ENCODE peak calls at places on chromosomes 6 and 20, in eight cellular contexts. D is lower leg skin; T is glutamatergic neuron; Q is posterior cingulate gyrus; C is naive thymus-derived CD4-positive, alpha-beta T cell; P is HCEC 1CT; U is uterus; E is Ammon's horn. Y is an unnamed sample.

GRCh38 chr20:44979090-44979621 is 12.8 kb downstream of the STK4 start:
- DNase-seq in D (no peak), T (no peak), Q (no peak), C (no peak), P (peak), U (no peak), E (peak), Y (peak)

GRCh38 chr20:22862645-22863230 is 172.4 kb upstream of the SSTR4 start:
- DNase-seq in D (no peak), T (no peak), Q (no peak), C (no peak), P (no peak), U (no peak), E (no peak), Y (no peak)

GRCh38 chr20:57088436-57088835 is 178.0 kb downstream of the BMP7 start:
- DNase-seq in D (no peak), T (no peak), Q (no peak), C (no peak), P (no peak), U (no peak), E (no peak), Y (no peak)

GRCh38 chr20:33668087-33668790 is 1.5 kb downstream of the ACTL10 start:
- DNase-seq in D (peak), T (peak), Q (no peak), C (no peak), P (no peak), U (peak), E (no peak), Y (no peak)

GRCh38 chr6:37576336-37576737 is 76.6 kb upstream of the CCDC167 start:
- DNase-seq in D (no peak), T (no peak), Q (no peak), C (no peak), P (peak), U (no peak), E (no peak), Y (no peak)

GRCh38 chr6:157226026-157226639 is 97.2 kb downstream of the TMEM242 start:
- DNase-seq in D (peak), T (no peak), Q (no peak), C (no peak), P (peak), U (peak), E (no peak), Y (no peak)

GRCh38 chr6:17705428-17705777 is 1.3 kb downstream of the NUP153 start:
- DNase-seq in D (no peak), T (no peak), Q (no peak), C (no peak), P (peak), U (peak), E (no peak), Y (no peak)

GRCh38 chr6:22332726-22333125 is 35.9 kb upstream of the PRL start:
- DNase-seq in D (no peak), T (no peak), Q (no peak), C (no peak), P (no peak), U (no peak), E (no peak), Y (no peak)

GRCh38 chr6:73263570-73263909 is 544 bp upstream of the KHDC1 start:
- DNase-seq in D (no peak), T (no peak), Q (no peak), C (no peak), P (no peak), U (no peak), E (peak), Y (no peak)

GRCh38 chr6:5302220-5302946 is 41.1 kb downstream of the FARS2 start:
- DNase-seq in D (no peak), T (no peak), Q (no peak), C (no peak), P (no peak), U (no peak), E (no peak), Y (peak)

GRCh38 chr20:63317601-63318291 is 24.8 kb downstream of the COL20A1 start:
- DNase-seq in D (peak), T (peak), Q (no peak), C (no peak), P (no peak), U (no peak), E (no peak), Y (no peak)

GRCh38 chr20:62685781-62686555 is 22.7 kb upstream of the NTSR1 start:
- DNase-seq in D (no peak), T (peak), Q (no peak), C (no peak), P (no peak), U (no peak), E (peak), Y (no peak)

GRCh38 chr6:151294561-151295101 is 54.9 kb downstream of the AKAP12 start:
- DNase-seq in D (no peak), T (no peak), Q (no peak), C (no peak), P (no peak), U (no peak), E (no peak), Y (no peak)

GRCh38 chr6:169087436-169088046 is 166.1 kb downstream of the THBS2 start:
- DNase-seq in D (no peak), T (no peak), Q (no peak), C (no peak), P (no peak), U (no peak), E (no peak), Y (no peak)

GRCh38 chr6:139852067-139852466 is 477.6 kb upstream of the CITED2 start:
- DNase-seq in D (no peak), T (no peak), Q (no peak), C (no peak), P (no peak), U (no peak), E (no peak), Y (no peak)

GRCh38 chr20:38829296-38829875 is 23.9 kb downstream of the PPP1R16B start:
- DNase-seq in D (no peak), T (no peak), Q (no peak), C (no peak), P (no peak), U (no peak), E (no peak), Y (no peak)

GRCh38 chr6:125745281-125746018 is 4.0 kb upstream of the HEY2 start:
- DNase-seq in D (no peak), T (no peak), Q (no peak), C (no peak), P (no peak), U (no peak), E (no peak), Y (no peak)

GRCh38 chr20:341682-342081 is 5.2 kb upstream of the NRSN2 start:
- DNase-seq in D (no peak), T (no peak), Q (no peak), C (no peak), P (peak), U (no peak), E (no peak), Y (no peak)

GRCh38 chr6:36786055-36786675 is 53.1 kb downstream of the CPNE5 start:
- DNase-seq in D (no peak), T (no peak), Q (no peak), C (no peak), P (no peak), U (no peak), E (no peak), Y (no peak)

GRCh38 chr6:129567374-129567773 is 142.6 kb downstream of the ARHGAP18 start:
- DNase-seq in D (no peak), T (peak), Q (peak), C (no peak), P (peak), U (no peak), E (no peak), Y (no peak)

GRCh38 chr20:58017237-58017969 is 211.1 kb downstream of the ANKRD60 start:
- DNase-seq in D (peak), T (no peak), Q (peak), C (no peak), P (no peak), U (no peak), E (peak), Y (no peak)

GRCh38 chr6:95866732-95867131 is 149.0 kb upstream of the FUT9 start:
- DNase-seq in D (no peak), T (peak), Q (no peak), C (no peak), P (no peak), U (no peak), E (peak), Y (no peak)

GRCh38 chr6:89180971-89181370 is 35.1 kb downstream of the PM20D2 start:
- DNase-seq in D (no peak), T (no peak), Q (no peak), C (no peak), P (no peak), U (no peak), E (no peak), Y (no peak)

GRCh38 chr6:34791164-34791841 is 580 bp upstream of the BLTP3A start:
- DNase-seq in D (peak), T (peak), Q (peak), C (no peak), P (peak), U (peak), E (peak), Y (no peak)

GRCh38 chr6:16276991-16277981 is 38.9 kb downstream of the GMPR start:
- DNase-seq in D (peak), T (peak), Q (no peak), C (no peak), P (peak), U (peak), E (no peak), Y (no peak)

GRCh38 chr20:15378151-15378550 is 1040.7 kb upstream of the FLRT3 start:
- DNase-seq in D (no peak), T (no peak), Q (no peak), C (no peak), P (no peak), U (no peak), E (no peak), Y (no peak)

GRCh38 chr20:50343490-50344179 is 153.0 kb downstream of the CEBPB start:
- DNase-seq in D (peak), T (no peak), Q (no peak), C (no peak), P (no peak), U (no peak), E (no peak), Y (no peak)

GRCh38 chr20:1883986-1884385 is 11.2 kb upstream of the SIRPA start:
- DNase-seq in D (no peak), T (no peak), Q (peak), C (no peak), P (no peak), U (no peak), E (peak), Y (no peak)

GRCh38 chr20:36628076-36628475 is 17.9 kb downstream of the SLA2 start:
- DNase-seq in D (no peak), T (no peak), Q (no peak), C (no peak), P (no peak), U (no peak), E (no peak), Y (peak)

GRCh38 chr6:147586044-147586443 is 77.6 kb downstream of the SAMD5 start:
- DNase-seq in D (no peak), T (no peak), Q (no peak), C (no peak), P (no peak), U (peak), E (peak), Y (no peak)

GRCh38 chr20:24560571-24561485 is 91.4 kb downstream of the SYNDIG1 start:
- DNase-seq in D (no peak), T (no peak), Q (no peak), C (no peak), P (no peak), U (no peak), E (no peak), Y (no peak)

Y was measured in immature natural killer cell.